ENCODE peak calls at places on chromosomes 12 and 14, in four cellular contexts. A, C, V and Q are unnamed samples.

GRCh38 chr12:12510141-12510540 is 52.5 kb downstream of the DUSP16 start:
- DNase-seq in A (no peak), C (no peak), V (no peak), Q (peak; percentile 92)

GRCh38 chr14:59585891-59586554 is 9.4 kb upstream of the CCDC175 start:
- DNase-seq in A (no peak), C (no peak), V (no peak), Q (peak; percentile 40)

GRCh38 chr14:44854114-44854513 is 107.6 kb downstream of the KLHL28 start:
- DNase-seq in A (no peak), C (no peak), V (no peak), Q (no peak)

GRCh38 chr12:104680506-104680905 is 223.8 kb downstream of the CHST11 start:
- DNase-seq in A (no peak), C (no peak), V (no peak), Q (no peak)

GRCh38 chr12:54364413-54364812 is at the start of gene GPR84:
- DNase-seq in A (no peak), C (no peak), V (no peak), Q (no peak)

GRCh38 chr14:56247495-56248087 is 129.4 kb downstream of the PELI2 start:
- DNase-seq in A (peak; percentile 4), C (no peak), V (peak; percentile 19), Q (peak; percentile 31)

GRCh38 chr12:26750531-26751171 is 82.3 kb downstream of the ITPR2 start:
- DNase-seq in A (no peak), C (no peak), V (no peak), Q (no peak)

GRCh38 chr12:93461503-93461902 is 5.8 kb upstream of the MRPL42 start:
- DNase-seq in A (no peak), C (no peak), V (peak; percentile 19), Q (no peak)

GRCh38 chr12:108148521-108149074 is 19.5 kb downstream of the WSCD2 start:
- DNase-seq in A (no peak), C (no peak), V (no peak), Q (no peak)

GRCh38 chr14:51066576-51066975 is 28.3 kb downstream of the TRIM9 start:
- DNase-seq in A (no peak), C (no peak), V (no peak), Q (no peak)

GRCh38 chr12:94570161-94570560 is 80.2 kb downstream of the TMCC3 start:
- DNase-seq in A (peak; percentile 8), C (no peak), V (no peak), Q (peak; percentile 28)

GRCh38 chr14:52272375-52272774 is 4.9 kb downstream of the PTGDR start:
- DNase-seq in A (peak; percentile 29), C (peak; percentile 7), V (peak; percentile 33), Q (peak; percentile 40)

GRCh38 chr12:89098390-89099102 is 253.8 kb downstream of the DUSP6 start:
- DNase-seq in A (no peak), C (no peak), V (no peak), Q (peak; percentile 7)

GRCh38 chr14:45664668-45665356 is 411.8 kb upstream of the MIS18BP1 start:
- DNase-seq in A (no peak), C (no peak), V (peak; percentile 9), Q (no peak)

GRCh38 chr12:116450406-116450910 is 108.7 kb upstream of the MAP1LC3B2 start:
- DNase-seq in A (no peak), C (no peak), V (no peak), Q (no peak)

GRCh38 chr12:12008931-12009611 is 61.7 kb upstream of the BCL2L14 start:
- DNase-seq in A (no peak), C (no peak), V (no peak), Q (peak; percentile 31)

GRCh38 chr12:5383961-5384360 is 47.9 kb upstream of the NTF3 start:
- DNase-seq in A (no peak), C (no peak), V (no peak), Q (no peak)

GRCh38 chr12:124456133-124456651 is 111.2 kb downstream of the NCOR2 start:
- DNase-seq in A (no peak), C (no peak), V (no peak), Q (no peak)

GRCh38 chr14:52051251-52051650 is 17.6 kb downstream of the NID2 start:
- DNase-seq in A (no peak), C (no peak), V (no peak), Q (no peak)

GRCh38 chr14:105882626-105883025 is 356.2 kb downstream of the TMEM121 start:
- DNase-seq in A (no peak), C (no peak), V (no peak), Q (no peak)

GRCh38 chr12:26970136-26970535 is 31.9 kb downstream of the FGFR1OP2 start:
- DNase-seq in A (no peak), C (no peak), V (no peak), Q (no peak)

GRCh38 chr14:49920260-49920659 is 27.4 kb downstream of the ARF6 start:
- DNase-seq in A (no peak), C (no peak), V (no peak), Q (no peak)

GRCh38 chr12:64665506-64665905 is 55.2 kb downstream of the RASSF3 start:
- DNase-seq in A (no peak), C (no peak), V (no peak), Q (no peak)

GRCh38 chr12:121793501-121793835 is at the start of gene RHOF:
- DNase-seq in A (no peak), C (no peak), V (no peak), Q (no peak)

GRCh38 chr14:23299558-23299957 is 3.1 kb downstream of the PPP1R3E start:
- DNase-seq in A (no peak), C (peak; percentile 26), V (peak; percentile 75), Q (peak; percentile 70)

GRCh38 chr12:41739066-41739465 is 405.6 kb downstream of the GXYLT1 start:
- DNase-seq in A (no peak), C (no peak), V (no peak), Q (no peak)

GRCh38 chr12:6471992-6472366 is 1.5 kb upstream of the VAMP1 start:
- DNase-seq in A (no peak), C (no peak), V (no peak), Q (no peak)

GRCh38 chr12:57240926-57241555 is 9.9 kb downstream of the STAC3 start:
- DNase-seq in A (no peak), C (no peak), V (peak; percentile 59), Q (no peak)

DNA sequence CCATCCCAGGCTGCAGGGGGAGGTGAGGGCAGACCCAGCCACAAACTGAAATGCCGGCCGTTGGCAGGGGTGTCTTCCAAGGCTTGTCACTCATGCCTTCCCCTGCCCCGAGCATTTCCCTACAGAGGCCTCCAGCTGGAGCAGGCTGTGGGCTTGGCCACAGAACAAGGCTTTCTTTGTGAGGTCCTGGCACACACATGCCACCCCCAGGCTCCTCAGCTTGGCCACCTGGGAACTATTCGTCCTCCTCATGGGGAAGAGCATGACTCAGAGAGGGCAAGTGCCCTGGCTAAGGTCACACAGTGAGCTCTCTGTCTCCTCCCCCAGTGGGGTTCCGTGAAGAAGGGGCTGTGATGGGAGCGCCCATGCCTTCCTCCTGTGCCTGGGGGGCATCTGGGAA is 21.7 kb downstream of the ABCB9 start:
- DNase-seq in A (peak; percentile 79), C (no peak), V (peak; percentile 67), Q (peak; percentile 56)
- TF ChIP-seq RAD21 in A (no peak), C (no peak), V (no peak), Q (no peak)

GRCh38 chr12:47742253-47742825 is 16.3 kb downstream of the RAPGEF3 start:
- DNase-seq in A (peak; percentile 26), C (peak; percentile 71), V (peak; percentile 67), Q (no peak)

GRCh38 chr12:47744778-47745436 is 13.8 kb downstream of the RAPGEF3 start:
- DNase-seq in A (no peak), C (no peak), V (no peak), Q (no peak)

GRCh38 chr12:47745485-47746041 is 13.1 kb downstream of the RAPGEF3 start:
- DNase-seq in A (no peak), C (no peak), V (no peak), Q (no peak)

GRCh38 chr12:47743311-47743860 is 15.3 kb downstream of the RAPGEF3 start:
- DNase-seq in A (no peak), C (no peak), V (no peak), Q (no peak)

GRCh38 chr12:47744005-47744651 is 14.6 kb downstream of the RAPGEF3 start:
- DNase-seq in A (peak; percentile 75), C (peak; percentile 38), V (peak; percentile 39), Q (no peak)
- TF ChIP-seq RAD21 in A (peak; percentile 94), C (peak; percentile 72), V (peak; percentile 58), Q (no peak)

DNA sequence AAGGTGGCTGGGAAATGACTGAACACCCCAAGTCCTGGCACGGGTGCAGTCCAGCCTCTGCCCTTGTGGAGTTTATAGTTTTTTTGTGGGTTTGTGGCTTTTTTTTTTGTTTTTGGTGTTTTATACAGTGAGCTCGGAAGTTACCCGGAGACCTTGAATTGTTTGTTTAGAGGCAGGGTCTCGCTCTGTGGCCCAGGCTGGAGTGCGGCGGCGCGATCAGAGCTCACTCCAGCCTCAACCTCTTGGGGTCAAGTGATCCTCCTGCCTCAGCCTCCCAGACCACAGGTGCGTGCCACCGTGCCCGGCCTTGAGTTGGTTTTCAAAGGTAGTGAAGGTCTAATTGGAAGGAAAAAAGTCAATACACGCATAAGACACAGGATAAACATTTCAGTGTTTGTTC is 879 bp upstream of the ANHX start:
- DNase-seq in A (no peak), C (no peak), V (no peak), Q (no peak)
- TF ChIP-seq RAD21 in A (no peak), C (no peak), V (no peak), Q (no peak)

GRCh38 chr12:46562625-46563228 is 190.2 kb upstream of the SLC38A2 start:
- DNase-seq in A (no peak), C (no peak), V (peak; percentile 72), Q (peak; percentile 76)
- TF ChIP-seq RAD21 in A (no peak), C (no peak), V (no peak), Q (no peak)

DNA sequence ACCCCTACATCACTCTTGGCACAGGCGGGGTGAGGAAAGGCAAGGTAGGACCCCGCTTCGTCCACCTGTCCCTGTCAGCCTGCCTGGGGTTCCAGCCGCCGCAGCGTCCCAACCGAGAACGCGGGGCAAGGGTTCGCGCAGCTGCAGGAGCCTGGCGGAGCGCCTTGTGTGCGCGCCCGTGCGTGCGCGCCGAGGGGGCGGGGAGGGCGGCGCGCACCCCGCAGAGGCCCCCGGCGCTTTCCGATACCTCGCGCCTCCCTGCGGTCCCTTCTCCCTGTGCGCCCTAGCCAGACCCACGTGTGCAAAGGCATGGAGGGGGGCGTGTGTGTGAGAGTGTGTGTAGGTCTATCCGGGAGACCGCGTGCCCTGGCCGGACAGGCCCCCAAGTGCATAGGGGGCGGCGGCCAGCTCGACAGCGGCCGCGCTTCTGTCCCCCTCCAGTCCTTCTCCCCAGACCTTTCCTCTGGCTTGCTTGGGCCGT is 122.4 kb downstream of the TSPAN9 start:
- DNase-seq in A (no peak), C (no peak), V (peak; percentile 25), Q (peak; percentile 59)
- TF ChIP-seq RAD21 in A (no peak), C (no peak), V (no peak), Q (no peak)

GRCh38 chr14:103724116-103724515 is 8.5 kb downstream of the ZFYVE21 start:
- DNase-seq in A (no peak), C (peak; percentile 28), V (no peak), Q (peak; percentile 36)

GRCh38 chr14:103723176-103724081 is 7.8 kb downstream of the ZFYVE21 start:
- DNase-seq in A (no peak), C (no peak), V (no peak), Q (no peak)

GRCh38 chr14:103718572-103718971 is 3.0 kb downstream of the ZFYVE21 start:
- DNase-seq in A (no peak), C (no peak), V (no peak), Q (peak; percentile 87)

GRCh38 chr14:103719766-103720165 is 4.2 kb downstream of the ZFYVE21 start:
- DNase-seq in A (no peak), C (no peak), V (no peak), Q (no peak)

GRCh38 chr14:103721334-103722120 is 5.9 kb downstream of the ZFYVE21 start:
- DNase-seq in A (peak; percentile 86), C (no peak), V (peak; percentile 35), Q (peak; percentile 47)
- TF ChIP-seq RAD21 in A (no peak), C (no peak), V (no peak), Q (no peak)